ENCODE peak calls at places on chromosomes 1 and 21, in eight cellular contexts. One of them, this sample, is unnamed.

GRCh38 chr1:109622895-109623294 is 3.3 kb downstream of the AMPD2 start:
- DNase-seq in uterus: no peak
- DNase-seq in ovary: no peak
- DNase-seq in lower leg skin: no peak
- DNase-seq in stomach: no peak
- DNase-seq in body of pancreas: no peak
- DNase-seq in A549: no peak
- DNase-seq in prostate gland: no peak
- DNase-seq in this sample: no peak

GRCh38 chr1:31830511-31830910 is 14.7 kb upstream of the SPOCD1 start:
- DNase-seq in uterus: no peak
- DNase-seq in ovary: no peak
- DNase-seq in lower leg skin: peak
- DNase-seq in stomach: peak
- DNase-seq in body of pancreas: no peak
- DNase-seq in A549: no peak
- DNase-seq in prostate gland: no peak
- DNase-seq in this sample: peak

GRCh38 chr21:46153259-46154154 is 1.9 kb downstream of the FTCD start:
- DNase-seq in uterus: peak
- DNase-seq in ovary: peak
- DNase-seq in lower leg skin: peak
- DNase-seq in stomach: peak
- DNase-seq in body of pancreas: peak
- DNase-seq in A549: no peak
- DNase-seq in prostate gland: peak
- DNase-seq in this sample: peak

GRCh38 chr1:112744019-112744578 is 29.0 kb upstream of the PPM1J start:
- DNase-seq in uterus: peak
- DNase-seq in ovary: no peak
- DNase-seq in lower leg skin: no peak
- DNase-seq in stomach: no peak
- DNase-seq in body of pancreas: peak
- DNase-seq in A549: no peak
- DNase-seq in prostate gland: no peak
- DNase-seq in this sample: peak

GRCh38 chr1:24387636-24388035 is 25.9 kb downstream of the STPG1 start:
- DNase-seq in uterus: no peak
- DNase-seq in ovary: no peak
- DNase-seq in lower leg skin: peak
- DNase-seq in stomach: no peak
- DNase-seq in body of pancreas: no peak
- DNase-seq in A549: no peak
- DNase-seq in prostate gland: no peak
- DNase-seq in this sample: no peak

GRCh38 chr1:14570514-14570913 is 28.0 kb upstream of the KAZN start:
- DNase-seq in uterus: no peak
- DNase-seq in ovary: no peak
- DNase-seq in lower leg skin: no peak
- DNase-seq in stomach: no peak
- DNase-seq in body of pancreas: no peak
- DNase-seq in A549: no peak
- DNase-seq in prostate gland: no peak
- DNase-seq in this sample: no peak

GRCh38 chr1:215273838-215274516 is 191.4 kb downstream of the KCNK2 start:
- DNase-seq in uterus: no peak
- DNase-seq in ovary: no peak
- DNase-seq in lower leg skin: no peak
- DNase-seq in stomach: no peak
- DNase-seq in body of pancreas: no peak
- DNase-seq in A549: no peak
- DNase-seq in prostate gland: no peak
- DNase-seq in this sample: no peak

GRCh38 chr1:24673336-24673735 is 30.2 kb downstream of the SRRM1 start:
- DNase-seq in uterus: no peak
- DNase-seq in ovary: no peak
- DNase-seq in lower leg skin: no peak
- DNase-seq in stomach: no peak
- DNase-seq in body of pancreas: no peak
- DNase-seq in A549: no peak
- DNase-seq in prostate gland: no peak
- DNase-seq in this sample: no peak

GRCh38 chr1:110185181-110185580 is 24.9 kb upstream of the KCNC4 start:
- DNase-seq in uterus: no peak
- DNase-seq in ovary: no peak
- DNase-seq in lower leg skin: no peak
- DNase-seq in stomach: no peak
- DNase-seq in body of pancreas: peak
- DNase-seq in A549: no peak
- DNase-seq in prostate gland: no peak
- DNase-seq in this sample: no peak

GRCh38 chr1:160615660-160616059 is 31.2 kb downstream of the SLAMF1 start:
- DNase-seq in uterus: no peak
- DNase-seq in ovary: no peak
- DNase-seq in lower leg skin: no peak
- DNase-seq in stomach: no peak
- DNase-seq in body of pancreas: no peak
- DNase-seq in A549: no peak
- DNase-seq in prostate gland: no peak
- DNase-seq in this sample: no peak

GRCh38 chr1:17617787-17618557 is 78.5 kb downstream of the ARHGEF10L start:
- DNase-seq in uterus: peak
- DNase-seq in ovary: no peak
- DNase-seq in lower leg skin: no peak
- DNase-seq in stomach: no peak
- DNase-seq in body of pancreas: no peak
- DNase-seq in A549: no peak
- DNase-seq in prostate gland: no peak
- DNase-seq in this sample: no peak

GRCh38 chr1:213061263-213061662 is 10.2 kb downstream of the RPS6KC1 start:
- DNase-seq in uterus: no peak
- DNase-seq in ovary: no peak
- DNase-seq in lower leg skin: no peak
- DNase-seq in stomach: no peak
- DNase-seq in body of pancreas: no peak
- DNase-seq in A549: no peak
- DNase-seq in prostate gland: no peak
- DNase-seq in this sample: no peak

GRCh38 chr1:182260516-182260915 is 131.1 kb downstream of the GLUL start:
- DNase-seq in uterus: no peak
- DNase-seq in ovary: no peak
- DNase-seq in lower leg skin: no peak
- DNase-seq in stomach: no peak
- DNase-seq in body of pancreas: no peak
- DNase-seq in A549: no peak
- DNase-seq in prostate gland: no peak
- DNase-seq in this sample: no peak

GRCh38 chr21:26513212-26513611 is 59.9 kb downstream of the CYYR1 start:
- DNase-seq in uterus: no peak
- DNase-seq in ovary: no peak
- DNase-seq in lower leg skin: no peak
- DNase-seq in stomach: no peak
- DNase-seq in body of pancreas: no peak
- DNase-seq in A549: no peak
- DNase-seq in prostate gland: no peak
- DNase-seq in this sample: no peak

GRCh38 chr1:115495111-115495510 is 146.7 kb upstream of the VANGL1 start:
- DNase-seq in uterus: no peak
- DNase-seq in ovary: no peak
- DNase-seq in lower leg skin: no peak
- DNase-seq in stomach: no peak
- DNase-seq in body of pancreas: no peak
- DNase-seq in A549: no peak
- DNase-seq in prostate gland: no peak
- DNase-seq in this sample: peak

GRCh38 chr1:147243228-147243685 is 773 bp downstream of the CHD1L start:
- DNase-seq in uterus: no peak
- DNase-seq in ovary: peak
- DNase-seq in lower leg skin: peak
- DNase-seq in stomach: no peak
- DNase-seq in body of pancreas: peak
- DNase-seq in A549: no peak
- DNase-seq in prostate gland: no peak
- DNase-seq in this sample: peak

GRCh38 chr1:117275055-117275454 is 64.3 kb upstream of the VTCN1 start:
- DNase-seq in uterus: no peak
- DNase-seq in ovary: no peak
- DNase-seq in lower leg skin: no peak
- DNase-seq in stomach: no peak
- DNase-seq in body of pancreas: no peak
- DNase-seq in A549: no peak
- DNase-seq in prostate gland: no peak
- DNase-seq in this sample: no peak

GRCh38 chr1:8533907-8534306 is 216.0 kb downstream of the SLC45A1 start:
- DNase-seq in uterus: no peak
- DNase-seq in ovary: no peak
- DNase-seq in lower leg skin: no peak
- DNase-seq in stomach: no peak
- DNase-seq in body of pancreas: no peak
- DNase-seq in A549: no peak
- DNase-seq in prostate gland: no peak
- DNase-seq in this sample: no peak

GRCh38 chr1:200733907-200734306 is 4.8 kb upstream of the CAMSAP2 start:
- DNase-seq in uterus: no peak
- DNase-seq in ovary: no peak
- DNase-seq in lower leg skin: no peak
- DNase-seq in stomach: no peak
- DNase-seq in body of pancreas: no peak
- DNase-seq in A549: no peak
- DNase-seq in prostate gland: no peak
- DNase-seq in this sample: no peak

GRCh38 chr1:17347769-17348592 is 24.0 kb upstream of the PADI6 start:
- DNase-seq in uterus: no peak
- DNase-seq in ovary: no peak
- DNase-seq in lower leg skin: peak
- DNase-seq in stomach: no peak
- DNase-seq in body of pancreas: no peak
- DNase-seq in A549: peak
- DNase-seq in prostate gland: no peak
- DNase-seq in this sample: peak

GRCh38 chr1:115052454-115053083 is 22.9 kb downstream of the TSHB start:
- DNase-seq in uterus: peak
- DNase-seq in ovary: peak
- DNase-seq in lower leg skin: no peak
- DNase-seq in stomach: peak
- DNase-seq in body of pancreas: peak
- DNase-seq in A549: peak
- DNase-seq in prostate gland: peak
- DNase-seq in this sample: peak

GRCh38 chr1:95084317-95085176 is 11.8 kb upstream of the ALG14 start:
- DNase-seq in uterus: peak
- DNase-seq in ovary: no peak
- DNase-seq in lower leg skin: no peak
- DNase-seq in stomach: no peak
- DNase-seq in body of pancreas: peak
- DNase-seq in A549: peak
- DNase-seq in prostate gland: no peak
- DNase-seq in this sample: peak

GRCh38 chr1:165637427-165637826 is 6.4 kb downstream of the MGST3 start:
- DNase-seq in uterus: no peak
- DNase-seq in ovary: no peak
- DNase-seq in lower leg skin: no peak
- DNase-seq in stomach: no peak
- DNase-seq in body of pancreas: no peak
- DNase-seq in A549: peak
- DNase-seq in prostate gland: no peak
- DNase-seq in this sample: no peak
- TF ChIP-seq POLR2A in uterus: no peak
- TF ChIP-seq POLR2A in ovary: no peak
- TF ChIP-seq POLR2A in lower leg skin: no peak
- TF ChIP-seq POLR2A in stomach: no peak
- TF ChIP-seq POLR2A in body of pancreas: no peak
- TF ChIP-seq POLR2A in A549: no peak
- TF ChIP-seq POLR2A in prostate gland: no peak
- TF ChIP-seq POLR2A in this sample: peak

GRCh38 chr1:248871837-248872401 is 13.0 kb upstream of the ZNF692 start:
- DNase-seq in uterus: no peak
- DNase-seq in ovary: no peak
- DNase-seq in lower leg skin: no peak
- DNase-seq in stomach: no peak
- DNase-seq in body of pancreas: no peak
- DNase-seq in A549: no peak
- DNase-seq in prostate gland: no peak
- DNase-seq in this sample: no peak
- H3K4me3 ChIP-seq in uterus: no peak
- H3K4me3 ChIP-seq in ovary: no peak
- H3K4me3 ChIP-seq in lower leg skin: no peak
- H3K4me3 ChIP-seq in stomach: no peak
- H3K4me3 ChIP-seq in body of pancreas: no peak
- H3K4me3 ChIP-seq in A549: peak
- H3K4me3 ChIP-seq in prostate gland: no peak
- H3K4me3 ChIP-seq in this sample: no peak

DNA sequence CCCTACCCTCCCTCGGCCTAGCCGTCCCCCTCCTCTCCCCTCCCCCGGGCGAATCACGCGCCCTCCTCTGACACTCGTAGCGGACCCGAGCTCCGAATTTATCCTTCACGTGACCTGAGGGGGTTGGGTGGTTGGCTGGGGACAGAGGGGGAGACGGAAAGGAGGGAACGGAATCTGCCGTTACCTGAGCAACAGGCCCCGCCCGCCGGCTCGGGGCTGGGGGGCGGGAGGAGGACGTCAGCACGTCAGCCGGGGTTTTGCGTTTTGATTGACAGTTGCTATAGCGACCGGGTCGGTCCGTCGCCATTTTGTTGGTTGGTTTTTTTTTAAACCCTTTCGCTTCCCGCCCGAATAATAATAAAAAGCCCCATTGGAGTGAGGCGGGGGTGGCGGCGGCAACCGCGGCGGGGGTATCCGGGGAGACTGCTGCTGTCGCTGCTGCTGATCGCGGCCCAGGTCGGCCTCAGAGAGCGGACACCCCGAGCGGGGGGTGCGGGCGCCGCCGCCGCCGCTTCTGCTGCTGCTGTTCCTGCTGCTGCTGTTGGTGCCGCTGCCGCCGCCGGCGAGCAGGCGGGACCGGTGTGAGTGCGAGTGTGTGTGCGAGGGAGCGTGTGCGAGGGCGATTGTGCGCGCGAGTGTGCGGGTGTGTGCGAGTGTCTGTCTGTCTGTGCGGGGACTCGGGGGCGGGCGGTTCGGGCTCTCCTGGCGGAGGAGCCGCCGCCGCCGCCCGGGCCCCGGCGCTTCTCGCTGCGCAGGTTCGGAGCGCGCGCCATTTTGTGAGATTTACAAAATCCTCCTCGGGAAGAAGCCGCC is at the start of gene DYRK1A:
- DNase-seq in uterus: peak
- DNase-seq in ovary: peak
- DNase-seq in lower leg skin: peak
- DNase-seq in stomach: peak
- DNase-seq in body of pancreas: peak
- DNase-seq in A549: peak
- DNase-seq in prostate gland: peak
- DNase-seq in this sample: peak
- TF ChIP-seq POLR2A in uterus: peak
- TF ChIP-seq POLR2A in ovary: peak
- TF ChIP-seq POLR2A in lower leg skin: no peak
- TF ChIP-seq POLR2A in stomach: no peak
- TF ChIP-seq POLR2A in body of pancreas: peak
- TF ChIP-seq POLR2A in A549: peak
- TF ChIP-seq POLR2A in prostate gland: peak
- TF ChIP-seq POLR2A in this sample: no peak

GRCh38 chr1:45501502-45501859 is 1.4 kb downstream of the MMACHC start:
- DNase-seq in uterus: no peak
- DNase-seq in ovary: no peak
- DNase-seq in lower leg skin: no peak
- DNase-seq in stomach: no peak
- DNase-seq in body of pancreas: no peak
- DNase-seq in A549: no peak
- DNase-seq in prostate gland: no peak
- DNase-seq in this sample: no peak
- H3K4me3 ChIP-seq in uterus: no peak
- H3K4me3 ChIP-seq in ovary: no peak
- H3K4me3 ChIP-seq in lower leg skin: no peak
- H3K4me3 ChIP-seq in stomach: no peak
- H3K4me3 ChIP-seq in body of pancreas: no peak
- H3K4me3 ChIP-seq in A549: no peak
- H3K4me3 ChIP-seq in prostate gland: no peak
- H3K4me3 ChIP-seq in this sample: no peak

This sample was measured in thyroid gland.